ENCODE peak calls at places on chromosomes 2 and 18, in four cellular contexts. One of them, this sample, is unnamed.

GRCh38 chr2:59236723-59237122 is 995.6 kb upstream of the FANCL start:
- DNase-seq in CD8-positive, alpha-beta memory T cell: no peak
- DNase-seq in OCI-LY7: no peak
- DNase-seq in pons: no peak
- DNase-seq in this sample: no peak

GRCh38 chr18:68454511-68455228 is 260.2 kb downstream of the TMX3 start:
- DNase-seq in CD8-positive, alpha-beta memory T cell: no peak
- DNase-seq in OCI-LY7: no peak
- DNase-seq in pons: no peak
- DNase-seq in this sample: no peak

GRCh38 chr2:131827481-131828163 is 299.9 kb downstream of the CCDC74A start:
- DNase-seq in CD8-positive, alpha-beta memory T cell: no peak
- DNase-seq in OCI-LY7: no peak
- DNase-seq in pons: no peak
- DNase-seq in this sample: no peak

GRCh38 chr2:218432676-218433365 is 13.9 kb downstream of the VIL1 start:
- DNase-seq in CD8-positive, alpha-beta memory T cell: no peak
- DNase-seq in OCI-LY7: no peak
- DNase-seq in pons: no peak
- DNase-seq in this sample: no peak

GRCh38 chr2:162301151-162301804 is 17.2 kb downstream of the IFIH1 start:
- DNase-seq in CD8-positive, alpha-beta memory T cell: peak; percentile 64
- DNase-seq in OCI-LY7: peak; percentile 72
- DNase-seq in pons: peak; percentile 75
- DNase-seq in this sample: peak; percentile 62

GRCh38 chr18:4851301-4851700 is 345.8 kb downstream of the AKAIN1 start:
- DNase-seq in CD8-positive, alpha-beta memory T cell: no peak
- DNase-seq in OCI-LY7: no peak
- DNase-seq in pons: no peak
- DNase-seq in this sample: no peak

GRCh38 chr2:202164409-202164808 is 74.0 kb downstream of the SUMO1 start:
- DNase-seq in CD8-positive, alpha-beta memory T cell: no peak
- DNase-seq in OCI-LY7: no peak
- DNase-seq in pons: no peak
- DNase-seq in this sample: no peak

GRCh38 chr18:41532344-41533086 is 422.5 kb upstream of the PIK3C3 start:
- DNase-seq in CD8-positive, alpha-beta memory T cell: no peak
- DNase-seq in OCI-LY7: no peak
- DNase-seq in pons: no peak
- DNase-seq in this sample: peak; percentile 7

GRCh38 chr2:152176113-152176714 is 651 bp upstream of the STAM2 start:
- DNase-seq in CD8-positive, alpha-beta memory T cell: no peak
- DNase-seq in OCI-LY7: no peak
- DNase-seq in pons: no peak
- DNase-seq in this sample: peak; percentile 35

GRCh38 chr2:47344890-47345583 is 57.9 kb upstream of the MSH2 start:
- DNase-seq in CD8-positive, alpha-beta memory T cell: no peak
- DNase-seq in OCI-LY7: no peak
- DNase-seq in pons: peak; percentile 98
- DNase-seq in this sample: peak; percentile 100

GRCh38 chr2:28661589-28662001 is 90.0 kb upstream of the PPP1CB start:
- DNase-seq in CD8-positive, alpha-beta memory T cell: no peak
- DNase-seq in OCI-LY7: no peak
- DNase-seq in pons: peak; percentile 14
- DNase-seq in this sample: peak; percentile 52

GRCh38 chr2:24365051-24365450 is 4.7 kb upstream of the ITSN2 start:
- DNase-seq in CD8-positive, alpha-beta memory T cell: no peak
- DNase-seq in OCI-LY7: no peak
- DNase-seq in pons: peak; percentile 67
- DNase-seq in this sample: no peak

GRCh38 chr2:118989481-118989880 is 47.5 kb downstream of the MARCO start:
- DNase-seq in CD8-positive, alpha-beta memory T cell: no peak
- DNase-seq in OCI-LY7: no peak
- DNase-seq in pons: no peak
- DNase-seq in this sample: no peak

GRCh38 chr2:60439219-60439974 is 114.1 kb downstream of the BCL11A start:
- DNase-seq in CD8-positive, alpha-beta memory T cell: no peak
- DNase-seq in OCI-LY7: peak; percentile 96
- DNase-seq in pons: peak; percentile 67
- DNase-seq in this sample: no peak

GRCh38 chr2:194745532-194746146 is 911.4 kb upstream of the SLC39A10 start:
- DNase-seq in CD8-positive, alpha-beta memory T cell: no peak
- DNase-seq in OCI-LY7: no peak
- DNase-seq in pons: peak; percentile 31
- DNase-seq in this sample: no peak

GRCh38 chr2:231299267-231299666 is 96.2 kb upstream of the B3GNT7 start:
- DNase-seq in CD8-positive, alpha-beta memory T cell: no peak
- DNase-seq in OCI-LY7: peak; percentile 44
- DNase-seq in pons: peak; percentile 76
- DNase-seq in this sample: no peak

GRCh38 chr2:156593011-156593921 is 157.1 kb downstream of the GPD2 start:
- DNase-seq in CD8-positive, alpha-beta memory T cell: no peak
- DNase-seq in OCI-LY7: no peak
- DNase-seq in pons: no peak
- DNase-seq in this sample: no peak

GRCh38 chr2:9174771-9175441 is 31.7 kb upstream of the ASAP2 start:
- DNase-seq in CD8-positive, alpha-beta memory T cell: no peak
- DNase-seq in OCI-LY7: peak; percentile 45
- DNase-seq in pons: no peak
- DNase-seq in this sample: peak; percentile 74

GRCh38 chr2:12884713-12885282 is 168.1 kb downstream of the TRIB2 start:
- DNase-seq in CD8-positive, alpha-beta memory T cell: no peak
- DNase-seq in OCI-LY7: no peak
- DNase-seq in pons: peak; percentile 2
- DNase-seq in this sample: no peak

GRCh38 chr2:69390001-69390400 is 3.0 kb upstream of the GFPT1 start:
- DNase-seq in CD8-positive, alpha-beta memory T cell: no peak
- DNase-seq in OCI-LY7: no peak
- DNase-seq in pons: no peak
- DNase-seq in this sample: no peak

GRCh38 chr2:219278655-219279150 is 463 bp upstream of the DNAJB2 start:
- DNase-seq in CD8-positive, alpha-beta memory T cell: no peak
- DNase-seq in OCI-LY7: peak; percentile 59
- DNase-seq in pons: no peak
- DNase-seq in this sample: no peak